ENCODE peak calls at places on chromosome 16, in ten cellular contexts. One of them, this sample, is unnamed.

GRCh38 chr16:49495596-49496355 is 122.2 kb downstream of the C16orf78 start:
- DNase-seq in endodermal cell: peak
- DNase-seq in germinal center: no peak
- DNase-seq in CD4-positive, alpha-beta T cell: no peak
- DNase-seq in ACHN: no peak
- DNase-seq in stimulated activated CD8-positive, alpha-beta memory T cell treated with anti-CD3 and anti-CD28 coated beads, Interleukin-4, amount 100 ng/mL, for 24 hours: no peak
- DNase-seq in HL-60: no peak
- DNase-seq in nucleus accumbens: no peak
- DNase-seq in stimulated activated CD4-positive, alpha-beta T cell treated with anti-CD3 and anti-CD28 coated beads, Interleukin-15, amount 100 ng/mL, for 24 hours: no peak
- DNase-seq in MV-4-11: no peak
- DNase-seq in this sample: no peak

GRCh38 chr16:65655802-65656201 is 533.9 kb upstream of the CDH11 start:
- DNase-seq in HL-60: no peak
- DNase-seq in nucleus accumbens: no peak
- DNase-seq in CD4-positive, alpha-beta T cell: no peak
- DNase-seq in endodermal cell: peak
- DNase-seq in ACHN: no peak
- DNase-seq in stimulated activated CD8-positive, alpha-beta memory T cell treated with anti-CD3 and anti-CD28 coated beads, Interleukin-4, amount 100 ng/mL, for 24 hours: no peak
- DNase-seq in germinal center: no peak
- DNase-seq in MV-4-11: no peak
- DNase-seq in stimulated activated CD4-positive, alpha-beta T cell treated with anti-CD3 and anti-CD28 coated beads, Interleukin-15, amount 100 ng/mL, for 24 hours: no peak
- DNase-seq in this sample: no peak

GRCh38 chr16:17246577-17246885 is 224.2 kb downstream of the XYLT1 start:
- DNase-seq in MV-4-11: no peak
- DNase-seq in stimulated activated CD4-positive, alpha-beta T cell treated with anti-CD3 and anti-CD28 coated beads, Interleukin-15, amount 100 ng/mL, for 24 hours: no peak
- DNase-seq in nucleus accumbens: no peak
- DNase-seq in stimulated activated CD8-positive, alpha-beta memory T cell treated with anti-CD3 and anti-CD28 coated beads, Interleukin-4, amount 100 ng/mL, for 24 hours: no peak
- DNase-seq in HL-60: no peak
- DNase-seq in endodermal cell: no peak
- DNase-seq in ACHN: no peak
- DNase-seq in CD4-positive, alpha-beta T cell: no peak
- DNase-seq in germinal center: no peak
- DNase-seq in this sample: no peak

GRCh38 chr16:57061084-57061905 is 31.1 kb upstream of the CPNE2 start:
- DNase-seq in germinal center: no peak
- DNase-seq in stimulated activated CD4-positive, alpha-beta T cell treated with anti-CD3 and anti-CD28 coated beads, Interleukin-15, amount 100 ng/mL, for 24 hours: no peak
- DNase-seq in stimulated activated CD8-positive, alpha-beta memory T cell treated with anti-CD3 and anti-CD28 coated beads, Interleukin-4, amount 100 ng/mL, for 24 hours: no peak
- DNase-seq in HL-60: no peak
- DNase-seq in nucleus accumbens: no peak
- DNase-seq in ACHN: no peak
- DNase-seq in endodermal cell: no peak
- DNase-seq in CD4-positive, alpha-beta T cell: no peak
- DNase-seq in MV-4-11: peak
- DNase-seq in this sample: peak

GRCh38 chr16:83953796-83954576 is 946 bp downstream of the OSGIN1 start:
- DNase-seq in MV-4-11: no peak
- DNase-seq in stimulated activated CD8-positive, alpha-beta memory T cell treated with anti-CD3 and anti-CD28 coated beads, Interleukin-4, amount 100 ng/mL, for 24 hours: no peak
- DNase-seq in nucleus accumbens: peak
- DNase-seq in ACHN: peak
- DNase-seq in stimulated activated CD4-positive, alpha-beta T cell treated with anti-CD3 and anti-CD28 coated beads, Interleukin-15, amount 100 ng/mL, for 24 hours: peak
- DNase-seq in HL-60: no peak
- DNase-seq in germinal center: peak
- DNase-seq in CD4-positive, alpha-beta T cell: no peak
- DNase-seq in endodermal cell: peak
- DNase-seq in this sample: no peak

GRCh38 chr16:15993946-15994665 is 44.7 kb downstream of the ABCC1 start:
- DNase-seq in CD4-positive, alpha-beta T cell: no peak
- DNase-seq in ACHN: no peak
- DNase-seq in stimulated activated CD8-positive, alpha-beta memory T cell treated with anti-CD3 and anti-CD28 coated beads, Interleukin-4, amount 100 ng/mL, for 24 hours: no peak
- DNase-seq in germinal center: no peak
- DNase-seq in MV-4-11: no peak
- DNase-seq in HL-60: no peak
- DNase-seq in stimulated activated CD4-positive, alpha-beta T cell treated with anti-CD3 and anti-CD28 coated beads, Interleukin-15, amount 100 ng/mL, for 24 hours: no peak
- DNase-seq in endodermal cell: no peak
- DNase-seq in nucleus accumbens: no peak
- DNase-seq in this sample: no peak

GRCh38 chr16:22670551-22670970 is 143.4 kb upstream of the HS3ST2 start:
- DNase-seq in endodermal cell: peak
- DNase-seq in stimulated activated CD8-positive, alpha-beta memory T cell treated with anti-CD3 and anti-CD28 coated beads, Interleukin-4, amount 100 ng/mL, for 24 hours: no peak
- DNase-seq in CD4-positive, alpha-beta T cell: no peak
- DNase-seq in ACHN: peak
- DNase-seq in HL-60: no peak
- DNase-seq in stimulated activated CD4-positive, alpha-beta T cell treated with anti-CD3 and anti-CD28 coated beads, Interleukin-15, amount 100 ng/mL, for 24 hours: peak
- DNase-seq in MV-4-11: no peak
- DNase-seq in nucleus accumbens: peak
- DNase-seq in germinal center: peak
- DNase-seq in this sample: no peak

GRCh38 chr16:65038125-65038524 is 83.7 kb downstream of the CDH11 start:
- DNase-seq in CD4-positive, alpha-beta T cell: no peak
- DNase-seq in stimulated activated CD4-positive, alpha-beta T cell treated with anti-CD3 and anti-CD28 coated beads, Interleukin-15, amount 100 ng/mL, for 24 hours: no peak
- DNase-seq in nucleus accumbens: no peak
- DNase-seq in MV-4-11: no peak
- DNase-seq in endodermal cell: peak
- DNase-seq in germinal center: no peak
- DNase-seq in HL-60: no peak
- DNase-seq in stimulated activated CD8-positive, alpha-beta memory T cell treated with anti-CD3 and anti-CD28 coated beads, Interleukin-4, amount 100 ng/mL, for 24 hours: no peak
- DNase-seq in ACHN: no peak
- DNase-seq in this sample: no peak

GRCh38 chr16:50697881-50698767 is 4.7 kb downstream of the NOD2 start:
- DNase-seq in germinal center: no peak
- DNase-seq in stimulated activated CD4-positive, alpha-beta T cell treated with anti-CD3 and anti-CD28 coated beads, Interleukin-15, amount 100 ng/mL, for 24 hours: peak
- DNase-seq in HL-60: no peak
- DNase-seq in endodermal cell: peak
- DNase-seq in MV-4-11: peak
- DNase-seq in stimulated activated CD8-positive, alpha-beta memory T cell treated with anti-CD3 and anti-CD28 coated beads, Interleukin-4, amount 100 ng/mL, for 24 hours: peak
- DNase-seq in nucleus accumbens: no peak
- DNase-seq in CD4-positive, alpha-beta T cell: no peak
- DNase-seq in ACHN: peak
- DNase-seq in this sample: peak

GRCh38 chr16:48507346-48507745 is 102.6 kb downstream of the N4BP1 start:
- DNase-seq in stimulated activated CD8-positive, alpha-beta memory T cell treated with anti-CD3 and anti-CD28 coated beads, Interleukin-4, amount 100 ng/mL, for 24 hours: no peak
- DNase-seq in germinal center: no peak
- DNase-seq in ACHN: no peak
- DNase-seq in endodermal cell: no peak
- DNase-seq in HL-60: no peak
- DNase-seq in CD4-positive, alpha-beta T cell: no peak
- DNase-seq in MV-4-11: no peak
- DNase-seq in nucleus accumbens: no peak
- DNase-seq in stimulated activated CD4-positive, alpha-beta T cell treated with anti-CD3 and anti-CD28 coated beads, Interleukin-15, amount 100 ng/mL, for 24 hours: no peak
- DNase-seq in this sample: no peak

GRCh38 chr16:47037396-47037745 is 63.9 kb upstream of the DNAJA2 start:
- DNase-seq in nucleus accumbens: peak
- DNase-seq in stimulated activated CD8-positive, alpha-beta memory T cell treated with anti-CD3 and anti-CD28 coated beads, Interleukin-4, amount 100 ng/mL, for 24 hours: peak
- DNase-seq in endodermal cell: peak
- DNase-seq in CD4-positive, alpha-beta T cell: no peak
- DNase-seq in germinal center: peak
- DNase-seq in HL-60: no peak
- DNase-seq in ACHN: peak
- DNase-seq in stimulated activated CD4-positive, alpha-beta T cell treated with anti-CD3 and anti-CD28 coated beads, Interleukin-15, amount 100 ng/mL, for 24 hours: peak
- DNase-seq in MV-4-11: no peak
- DNase-seq in this sample: peak

GRCh38 chr16:31177136-31177535 is 2.8 kb upstream of the FUS start:
- DNase-seq in CD4-positive, alpha-beta T cell: peak
- DNase-seq in stimulated activated CD4-positive, alpha-beta T cell treated with anti-CD3 and anti-CD28 coated beads, Interleukin-15, amount 100 ng/mL, for 24 hours: peak
- DNase-seq in germinal center: no peak
- DNase-seq in MV-4-11: peak
- DNase-seq in nucleus accumbens: no peak
- DNase-seq in endodermal cell: no peak
- DNase-seq in ACHN: peak
- DNase-seq in stimulated activated CD8-positive, alpha-beta memory T cell treated with anti-CD3 and anti-CD28 coated beads, Interleukin-4, amount 100 ng/mL, for 24 hours: no peak
- DNase-seq in HL-60: peak
- DNase-seq in this sample: no peak

GRCh38 chr16:67437513-67437912 is 6.6 kb downstream of the HSD11B2 start:
- DNase-seq in stimulated activated CD8-positive, alpha-beta memory T cell treated with anti-CD3 and anti-CD28 coated beads, Interleukin-4, amount 100 ng/mL, for 24 hours: no peak
- DNase-seq in germinal center: no peak
- DNase-seq in HL-60: no peak
- DNase-seq in MV-4-11: no peak
- DNase-seq in nucleus accumbens: no peak
- DNase-seq in endodermal cell: no peak
- DNase-seq in ACHN: no peak
- DNase-seq in stimulated activated CD4-positive, alpha-beta T cell treated with anti-CD3 and anti-CD28 coated beads, Interleukin-15, amount 100 ng/mL, for 24 hours: no peak
- DNase-seq in CD4-positive, alpha-beta T cell: no peak
- DNase-seq in this sample: no peak

GRCh38 chr16:4327782-4328579 is 12.1 kb downstream of the GLIS2 start:
- DNase-seq in HL-60: no peak
- DNase-seq in endodermal cell: peak
- DNase-seq in ACHN: no peak
- DNase-seq in nucleus accumbens: peak
- DNase-seq in germinal center: peak
- DNase-seq in MV-4-11: peak
- DNase-seq in stimulated activated CD8-positive, alpha-beta memory T cell treated with anti-CD3 and anti-CD28 coated beads, Interleukin-4, amount 100 ng/mL, for 24 hours: no peak
- DNase-seq in stimulated activated CD4-positive, alpha-beta T cell treated with anti-CD3 and anti-CD28 coated beads, Interleukin-15, amount 100 ng/mL, for 24 hours: peak
- DNase-seq in CD4-positive, alpha-beta T cell: peak
- DNase-seq in this sample: peak

GRCh38 chr16:67207857-67208524 is 9.1 kb downstream of the ELMO3 start:
- DNase-seq in MV-4-11: no peak
- DNase-seq in stimulated activated CD8-positive, alpha-beta memory T cell treated with anti-CD3 and anti-CD28 coated beads, Interleukin-4, amount 100 ng/mL, for 24 hours: no peak
- DNase-seq in HL-60: no peak
- DNase-seq in ACHN: no peak
- DNase-seq in stimulated activated CD4-positive, alpha-beta T cell treated with anti-CD3 and anti-CD28 coated beads, Interleukin-15, amount 100 ng/mL, for 24 hours: no peak
- DNase-seq in nucleus accumbens: no peak
- DNase-seq in CD4-positive, alpha-beta T cell: no peak
- DNase-seq in germinal center: no peak
- DNase-seq in endodermal cell: no peak
- DNase-seq in this sample: no peak

GRCh38 chr16:11990672-11991390 is 14.3 kb downstream of the SNX29 start:
- DNase-seq in ACHN: peak
- DNase-seq in HL-60: no peak
- DNase-seq in CD4-positive, alpha-beta T cell: no peak
- DNase-seq in germinal center: no peak
- DNase-seq in stimulated activated CD8-positive, alpha-beta memory T cell treated with anti-CD3 and anti-CD28 coated beads, Interleukin-4, amount 100 ng/mL, for 24 hours: no peak
- DNase-seq in MV-4-11: no peak
- DNase-seq in stimulated activated CD4-positive, alpha-beta T cell treated with anti-CD3 and anti-CD28 coated beads, Interleukin-15, amount 100 ng/mL, for 24 hours: no peak
- DNase-seq in endodermal cell: no peak
- DNase-seq in nucleus accumbens: no peak
- DNase-seq in this sample: no peak

GRCh38 chr16:13453938-13454553 is 465.9 kb upstream of the ERCC4 start:
- DNase-seq in stimulated activated CD4-positive, alpha-beta T cell treated with anti-CD3 and anti-CD28 coated beads, Interleukin-15, amount 100 ng/mL, for 24 hours: peak
- DNase-seq in endodermal cell: peak
- DNase-seq in germinal center: no peak
- DNase-seq in nucleus accumbens: no peak
- DNase-seq in ACHN: peak
- DNase-seq in stimulated activated CD8-positive, alpha-beta memory T cell treated with anti-CD3 and anti-CD28 coated beads, Interleukin-4, amount 100 ng/mL, for 24 hours: no peak
- DNase-seq in CD4-positive, alpha-beta T cell: no peak
- DNase-seq in MV-4-11: peak
- DNase-seq in HL-60: peak
- DNase-seq in this sample: no peak

GRCh38 chr16:10325783-10326543 is 59.9 kb upstream of the ATF7IP2 start:
- DNase-seq in CD4-positive, alpha-beta T cell: no peak
- DNase-seq in ACHN: no peak
- DNase-seq in MV-4-11: peak
- DNase-seq in nucleus accumbens: no peak
- DNase-seq in stimulated activated CD8-positive, alpha-beta memory T cell treated with anti-CD3 and anti-CD28 coated beads, Interleukin-4, amount 100 ng/mL, for 24 hours: no peak
- DNase-seq in endodermal cell: no peak
- DNase-seq in germinal center: no peak
- DNase-seq in stimulated activated CD4-positive, alpha-beta T cell treated with anti-CD3 and anti-CD28 coated beads, Interleukin-15, amount 100 ng/mL, for 24 hours: no peak
- DNase-seq in HL-60: no peak
- DNase-seq in this sample: no peak

GRCh38 chr16:78735337-78735736 is 635.9 kb downstream of the WWOX start:
- DNase-seq in MV-4-11: no peak
- DNase-seq in nucleus accumbens: no peak
- DNase-seq in stimulated activated CD8-positive, alpha-beta memory T cell treated with anti-CD3 and anti-CD28 coated beads, Interleukin-4, amount 100 ng/mL, for 24 hours: no peak
- DNase-seq in ACHN: no peak
- DNase-seq in stimulated activated CD4-positive, alpha-beta T cell treated with anti-CD3 and anti-CD28 coated beads, Interleukin-15, amount 100 ng/mL, for 24 hours: no peak
- DNase-seq in germinal center: no peak
- DNase-seq in HL-60: no peak
- DNase-seq in CD4-positive, alpha-beta T cell: no peak
- DNase-seq in endodermal cell: no peak
- DNase-seq in this sample: no peak

GRCh38 chr16:71537643-71538042 is 11.4 kb downstream of the CHST4 start:
- DNase-seq in ACHN: peak
- DNase-seq in endodermal cell: peak
- DNase-seq in HL-60: no peak
- DNase-seq in CD4-positive, alpha-beta T cell: peak
- DNase-seq in MV-4-11: no peak
- DNase-seq in stimulated activated CD8-positive, alpha-beta memory T cell treated with anti-CD3 and anti-CD28 coated beads, Interleukin-4, amount 100 ng/mL, for 24 hours: peak
- DNase-seq in stimulated activated CD4-positive, alpha-beta T cell treated with anti-CD3 and anti-CD28 coated beads, Interleukin-15, amount 100 ng/mL, for 24 hours: peak
- DNase-seq in nucleus accumbens: no peak
- DNase-seq in germinal center: peak
- DNase-seq in this sample: no peak

GRCh38 chr16:14024300-14024699 is 46.8 kb upstream of the MRTFB start:
- DNase-seq in stimulated activated CD8-positive, alpha-beta memory T cell treated with anti-CD3 and anti-CD28 coated beads, Interleukin-4, amount 100 ng/mL, for 24 hours: no peak
- DNase-seq in germinal center: no peak
- DNase-seq in endodermal cell: no peak
- DNase-seq in MV-4-11: peak
- DNase-seq in ACHN: no peak
- DNase-seq in nucleus accumbens: no peak
- DNase-seq in CD4-positive, alpha-beta T cell: no peak
- DNase-seq in stimulated activated CD4-positive, alpha-beta T cell treated with anti-CD3 and anti-CD28 coated beads, Interleukin-15, amount 100 ng/mL, for 24 hours: no peak
- DNase-seq in HL-60: no peak
- DNase-seq in this sample: no peak

GRCh38 chr16:10949424-10949970 is 5.1 kb downstream of the CLEC16A start:
- DNase-seq in ACHN: peak
- DNase-seq in nucleus accumbens: no peak
- DNase-seq in CD4-positive, alpha-beta T cell: peak
- DNase-seq in HL-60: peak
- DNase-seq in MV-4-11: peak
- DNase-seq in stimulated activated CD4-positive, alpha-beta T cell treated with anti-CD3 and anti-CD28 coated beads, Interleukin-15, amount 100 ng/mL, for 24 hours: peak
- DNase-seq in endodermal cell: peak
- DNase-seq in germinal center: peak
- DNase-seq in stimulated activated CD8-positive, alpha-beta memory T cell treated with anti-CD3 and anti-CD28 coated beads, Interleukin-4, amount 100 ng/mL, for 24 hours: no peak
- DNase-seq in this sample: no peak

GRCh38 chr16:1960665-1961630 is 1.6 kb downstream of the NDUFB10 start:
- DNase-seq in stimulated activated CD8-positive, alpha-beta memory T cell treated with anti-CD3 and anti-CD28 coated beads, Interleukin-4, amount 100 ng/mL, for 24 hours: no peak
- DNase-seq in nucleus accumbens: no peak
- DNase-seq in endodermal cell: peak
- DNase-seq in germinal center: no peak
- DNase-seq in MV-4-11: peak
- DNase-seq in HL-60: no peak
- DNase-seq in stimulated activated CD4-positive, alpha-beta T cell treated with anti-CD3 and anti-CD28 coated beads, Interleukin-15, amount 100 ng/mL, for 24 hours: peak
- DNase-seq in CD4-positive, alpha-beta T cell: no peak
- DNase-seq in ACHN: peak
- DNase-seq in this sample: no peak

GRCh38 chr16:2817496-2818277 is 650 bp downstream of the PRSS21 start:
- DNase-seq in MV-4-11: no peak
- DNase-seq in stimulated activated CD4-positive, alpha-beta T cell treated with anti-CD3 and anti-CD28 coated beads, Interleukin-15, amount 100 ng/mL, for 24 hours: peak
- DNase-seq in stimulated activated CD8-positive, alpha-beta memory T cell treated with anti-CD3 and anti-CD28 coated beads, Interleukin-4, amount 100 ng/mL, for 24 hours: no peak
- DNase-seq in endodermal cell: peak
- DNase-seq in germinal center: no peak
- DNase-seq in ACHN: no peak
- DNase-seq in HL-60: no peak
- DNase-seq in nucleus accumbens: no peak
- DNase-seq in CD4-positive, alpha-beta T cell: no peak
- DNase-seq in this sample: no peak

GRCh38 chr16:57916735-57917450 is 54.0 kb downstream of the CNGB1 start:
- DNase-seq in ACHN: peak
- DNase-seq in MV-4-11: no peak
- DNase-seq in nucleus accumbens: no peak
- DNase-seq in stimulated activated CD4-positive, alpha-beta T cell treated with anti-CD3 and anti-CD28 coated beads, Interleukin-15, amount 100 ng/mL, for 24 hours: no peak
- DNase-seq in stimulated activated CD8-positive, alpha-beta memory T cell treated with anti-CD3 and anti-CD28 coated beads, Interleukin-4, amount 100 ng/mL, for 24 hours: no peak
- DNase-seq in endodermal cell: no peak
- DNase-seq in germinal center: no peak
- DNase-seq in HL-60: no peak
- DNase-seq in CD4-positive, alpha-beta T cell: no peak
- DNase-seq in this sample: no peak

GRCh38 chr16:87461466-87461975 is 31.3 kb downstream of the ZCCHC14 start:
- DNase-seq in germinal center: peak
- DNase-seq in MV-4-11: no peak
- DNase-seq in HL-60: no peak
- DNase-seq in nucleus accumbens: no peak
- DNase-seq in stimulated activated CD4-positive, alpha-beta T cell treated with anti-CD3 and anti-CD28 coated beads, Interleukin-15, amount 100 ng/mL, for 24 hours: peak
- DNase-seq in stimulated activated CD8-positive, alpha-beta memory T cell treated with anti-CD3 and anti-CD28 coated beads, Interleukin-4, amount 100 ng/mL, for 24 hours: no peak
- DNase-seq in CD4-positive, alpha-beta T cell: peak
- DNase-seq in ACHN: peak
- DNase-seq in endodermal cell: peak
- DNase-seq in this sample: peak

GRCh38 chr16:17836868-17837602 is 366.3 kb upstream of the XYLT1 start:
- DNase-seq in HL-60: no peak
- DNase-seq in CD4-positive, alpha-beta T cell: no peak
- DNase-seq in nucleus accumbens: no peak
- DNase-seq in stimulated activated CD8-positive, alpha-beta memory T cell treated with anti-CD3 and anti-CD28 coated beads, Interleukin-4, amount 100 ng/mL, for 24 hours: no peak
- DNase-seq in MV-4-11: peak
- DNase-seq in stimulated activated CD4-positive, alpha-beta T cell treated with anti-CD3 and anti-CD28 coated beads, Interleukin-15, amount 100 ng/mL, for 24 hours: no peak
- DNase-seq in endodermal cell: peak
- DNase-seq in ACHN: no peak
- DNase-seq in germinal center: no peak
- DNase-seq in this sample: no peak

GRCh38 chr16:289395-289997 is 6.5 kb downstream of the PDIA2 start:
- DNase-seq in ACHN: no peak
- DNase-seq in germinal center: no peak
- DNase-seq in MV-4-11: no peak
- DNase-seq in stimulated activated CD4-positive, alpha-beta T cell treated with anti-CD3 and anti-CD28 coated beads, Interleukin-15, amount 100 ng/mL, for 24 hours: no peak
- DNase-seq in CD4-positive, alpha-beta T cell: no peak
- DNase-seq in stimulated activated CD8-positive, alpha-beta memory T cell treated with anti-CD3 and anti-CD28 coated beads, Interleukin-4, amount 100 ng/mL, for 24 hours: no peak
- DNase-seq in nucleus accumbens: no peak
- DNase-seq in endodermal cell: no peak
- DNase-seq in HL-60: no peak
- DNase-seq in this sample: no peak

This sample was measured in right lobe of liver.